ENCODE peak calls at places on chromosomes 11 and 22, in eight cellular contexts. T is transverse colon, Q is HFF-Myc, H is D721Med, Y is right lobe of liver, E is pancreas, C is kidney, O is left ventricle myocardium inferior. P is an unnamed sample.

GRCh38 chr22:25078591-25078990 is 121.1 kb upstream of the CRYBB3 start:
- DNase-seq in E (no peak), H (no peak), Y (no peak), Q (no peak), C (no peak), O (no peak), T (no peak), P (no peak)

GRCh38 chr11:74687237-74688005 is 43.8 kb downstream of the CHRDL2 start:
- DNase-seq in Y (no peak), C (peak), E (no peak), T (no peak), O (no peak), H (no peak), Q (no peak), P (peak)

GRCh38 chr11:90823446-90823845 is 600.6 kb upstream of the CHORDC1 start:
- DNase-seq in Y (no peak), H (no peak), E (no peak), O (no peak), T (no peak), Q (no peak), C (no peak), P (no peak)

GRCh38 chr11:134252539-134253188 is 488 bp downstream of the THYN1 start:
- DNase-seq in H (no peak), O (no peak), C (no peak), T (no peak), E (no peak), Y (no peak), Q (no peak), P (no peak)

GRCh38 chr22:44049369-44050231 is 25.5 kb downstream of the PARVB start:
- DNase-seq in O (no peak), C (no peak), T (no peak), E (no peak), Q (no peak), Y (no peak), H (no peak), P (no peak)

GRCh38 chr11:118763038-118763437 is 27.9 kb downstream of the DDX6 start:
- DNase-seq in Y (no peak), C (no peak), Q (no peak), T (no peak), H (no peak), E (no peak), O (no peak), P (no peak)

GRCh38 chr11:88414385-88414861 is 76.9 kb upstream of the CTSC start:
- DNase-seq in E (no peak), O (no peak), Y (no peak), Q (peak), C (no peak), T (peak), H (no peak), P (peak)

GRCh38 chr11:19913893-19914249 is 201.2 kb downstream of the NAV2 start:
- DNase-seq in Q (no peak), O (no peak), H (no peak), E (no peak), Y (no peak), C (no peak), T (no peak), P (no peak)

GRCh38 chr11:91164452-91164822 is 941.6 kb upstream of the CHORDC1 start:
- DNase-seq in Y (no peak), E (no peak), H (no peak), T (no peak), O (no peak), C (no peak), Q (no peak), P (no peak)

GRCh38 chr11:120612363-120613263 is 101.1 kb downstream of the GRIK4 start:
- DNase-seq in C (no peak), Y (no peak), Q (no peak), T (peak), E (no peak), H (no peak), O (peak), P (no peak)

GRCh38 chr11:30775123-30775522 is 189.0 kb upstream of the MPPED2 start:
- DNase-seq in O (no peak), T (no peak), Q (no peak), C (no peak), Y (no peak), E (no peak), H (no peak), P (no peak)

GRCh38 chr11:19187880-19188279 is 13.9 kb downstream of the CSRP3 start:
- DNase-seq in Y (no peak), C (no peak), T (no peak), Q (no peak), H (no peak), E (no peak), O (no peak), P (no peak)

GRCh38 chr11:60830478-60831142 is 11.3 kb upstream of the CCDC86 start:
- DNase-seq in T (no peak), Q (no peak), H (no peak), E (no peak), Y (no peak), O (no peak), C (no peak), P (no peak)

DNA sequence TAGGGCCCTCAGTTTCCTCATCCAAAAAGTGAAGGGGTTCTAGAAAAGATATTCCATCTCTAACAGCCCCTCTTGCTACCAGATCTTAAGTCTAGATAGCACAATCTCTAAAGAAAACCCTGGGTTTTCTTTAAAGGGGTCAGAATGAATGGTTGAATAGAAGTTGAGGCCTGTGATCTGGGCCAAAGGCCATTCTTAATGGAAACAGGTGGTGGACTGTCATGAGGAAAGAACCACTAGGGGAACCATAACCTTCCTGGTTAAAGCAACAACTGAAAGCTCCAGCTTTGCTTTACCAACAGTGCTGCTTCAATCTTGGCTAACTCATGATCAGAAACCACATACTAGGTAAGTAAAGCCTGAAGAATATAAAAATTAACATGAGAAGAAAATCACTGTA is 1.8 kb downstream of the CELF1 start:
- DNase-seq in Q (no peak), H (no peak), C (no peak), E (no peak), T (no peak), O (no peak), Y (no peak), P (no peak)
- TF ChIP-seq CTCF in Q (peak), H (peak), C (no peak), E (no peak), T (peak), O (peak), Y (peak), P (peak)

DNA sequence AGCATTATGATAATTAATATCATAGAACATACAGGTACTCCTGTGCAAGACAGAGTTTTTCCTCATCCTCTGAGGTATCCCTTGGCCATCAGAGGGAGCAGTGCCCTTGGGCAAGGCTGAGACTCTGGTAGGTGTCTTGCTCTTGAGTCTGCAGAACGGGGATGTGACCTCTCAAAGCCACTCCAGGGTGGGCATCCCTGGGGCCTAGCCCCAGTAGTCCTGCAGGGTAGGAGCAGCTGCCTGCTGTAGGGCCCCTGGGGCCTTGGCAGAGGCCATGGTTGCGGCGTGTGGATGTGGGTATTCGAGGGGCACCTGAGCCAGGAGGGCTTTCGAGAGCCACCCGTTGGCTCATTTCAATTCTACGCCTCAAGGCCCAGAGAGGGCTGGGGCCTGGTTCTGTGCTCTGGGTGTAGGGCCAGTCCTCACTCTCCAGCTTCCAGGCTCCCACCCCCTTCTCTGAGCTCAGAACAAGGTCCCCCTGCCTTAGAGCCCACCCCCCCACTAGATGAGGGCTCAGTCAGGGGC is 7.7 kb upstream of the OMP start:
- DNase-seq in O (no peak), E (peak), T (no peak), C (peak), Q (no peak), Y (no peak), H (no peak), P (peak)
- TF ChIP-seq CTCF in O (no peak), E (no peak), T (no peak), C (no peak), Q (no peak), Y (no peak), H (peak), P (no peak)

DNA sequence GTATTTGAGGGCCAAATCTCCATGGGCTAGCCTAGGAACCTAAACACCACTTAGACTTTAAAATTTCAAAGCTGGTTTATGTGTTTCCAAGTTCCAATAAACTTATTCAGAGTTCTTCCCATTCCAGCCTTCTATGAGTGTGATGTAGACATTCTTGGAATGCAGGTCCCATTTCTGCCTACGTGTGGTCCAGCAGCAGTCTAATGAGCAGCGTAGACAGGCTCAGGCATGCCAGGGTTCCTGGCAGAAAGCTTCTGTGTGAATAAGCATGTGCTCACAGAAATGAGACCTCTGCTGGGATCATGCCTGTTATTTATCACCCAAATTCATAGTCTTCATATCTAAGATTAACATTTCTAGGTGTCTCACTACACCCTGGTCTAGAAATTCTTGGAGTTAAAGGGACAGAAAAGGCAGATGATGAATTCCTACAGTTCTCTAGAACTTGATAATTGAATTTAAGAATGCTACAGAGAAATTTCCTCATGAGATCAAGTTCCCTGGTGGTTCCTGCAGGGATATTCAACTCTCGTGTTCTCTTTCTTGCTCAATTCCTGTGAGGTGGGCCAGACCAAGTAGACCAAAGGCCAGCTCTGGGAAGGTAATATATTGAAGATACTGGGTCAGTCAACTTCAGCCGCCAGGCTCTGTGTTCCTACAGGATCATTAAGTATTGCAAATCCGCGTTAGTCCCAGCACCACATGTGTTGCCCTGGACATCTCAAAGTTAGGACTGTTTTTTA is 17.6 kb downstream of the RNF185 start:
- DNase-seq in O (no peak), C (no peak), E (no peak), H (no peak), Q (peak), T (no peak), Y (no peak), P (no peak)
- TF ChIP-seq CTCF in O (no peak), C (no peak), E (no peak), H (no peak), Q (no peak), T (no peak), Y (peak), P (no peak)

DNA sequence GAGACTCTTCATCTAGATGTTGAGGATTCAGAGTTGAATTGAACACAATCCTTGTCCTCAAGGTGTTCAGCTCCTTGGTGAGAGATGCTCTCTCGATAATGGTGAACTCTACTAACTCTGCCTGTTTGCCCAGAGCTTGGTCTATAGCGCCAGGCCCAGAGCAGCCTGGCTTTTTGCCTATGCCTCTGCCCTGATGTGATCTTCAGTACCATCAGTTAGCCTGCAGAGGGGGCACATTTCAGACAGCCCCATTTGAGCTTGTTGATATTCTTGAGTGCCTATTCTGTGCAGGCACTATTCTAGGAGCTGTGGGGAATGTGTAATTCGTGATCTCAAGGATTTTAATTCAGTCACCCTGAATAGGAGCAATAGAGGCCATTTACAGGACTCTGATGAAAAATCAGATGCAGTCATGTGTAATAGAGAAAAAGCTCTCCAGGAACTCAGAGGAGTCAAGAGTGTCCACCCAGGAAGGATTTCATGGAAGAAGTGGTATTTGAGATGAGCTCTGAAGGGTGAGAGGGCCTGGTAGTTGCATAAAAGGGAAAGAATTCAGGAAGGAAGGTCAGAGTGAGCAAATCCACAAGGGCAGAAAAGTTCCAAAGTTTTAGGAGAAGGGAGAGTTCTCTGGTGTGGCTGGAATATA is 19.3 kb downstream of the GTPBP1 start:
- DNase-seq in C (no peak), Q (no peak), E (no peak), H (no peak), T (no peak), O (no peak), Y (no peak), P (peak)
- TF ChIP-seq CTCF in C (peak), Q (peak), E (no peak), H (peak), T (peak), O (peak), Y (peak), P (peak)

GRCh38 chr22:35024364-35024692 is 41.6 kb upstream of the ISX start:
- DNase-seq in C (no peak), Q (no peak), Y (no peak), O (no peak), H (no peak), E (no peak), T (no peak), P (no peak)
- TF ChIP-seq CTCF in C (no peak), Q (no peak), Y (no peak), O (peak), H (no peak), E (no peak), T (no peak), P (peak)